ENCODE peak calls at places on chromosomes 6 and 20, in six cellular contexts. P, J, Q, C, M and D are unnamed samples.

GRCh38 chr6:160147146-160147536 is 25.5 kb downstream of the SLC22A1 start:
- DNase-seq in M (no peak), J (no peak), Q (peak; percentile 18), C (no peak), P (no peak), D (no peak)

GRCh38 chr6:93299622-93300021 is 119.7 kb downstream of the EPHA7 start:
- DNase-seq in Q (no peak), J (no peak), C (no peak), M (no peak), P (no peak), D (no peak)

GRCh38 chr6:110712238-110712637 is 103.0 kb downstream of the CDK19 start:
- DNase-seq in Q (no peak), M (no peak), J (no peak), C (no peak), P (no peak), D (no peak)

GRCh38 chr6:67563671-67564070 is 1071.4 kb upstream of the ADGRB3 start:
- DNase-seq in M (no peak), C (no peak), Q (no peak), J (no peak), P (no peak), D (no peak)

GRCh38 chr20:38167851-38168760 is 3.0 kb upstream of the TGM2 start:
- DNase-seq in C (peak; percentile 70), Q (peak; percentile 34), J (peak; percentile 84), M (peak; percentile 73), P (no peak), D (no peak)

GRCh38 chr20:53655909-53656652 is 62.4 kb upstream of the ZNF217 start:
- DNase-seq in C (no peak), M (no peak), Q (peak; percentile 46), P (no peak), J (peak; percentile 17), D (peak; percentile 32)

GRCh38 chr20:45138451-45139300 is 14.4 kb upstream of the WFDC12 start:
- DNase-seq in C (no peak), M (no peak), J (no peak), Q (peak; percentile 83), P (peak; percentile 85), D (peak; percentile 60)

GRCh38 chr6:18424201-18424600 is 37.1 kb downstream of the RNF144B start:
- DNase-seq in J (no peak), Q (no peak), P (no peak), C (no peak), M (no peak), D (no peak)

GRCh38 chr6:158396136-158396535 is 83.9 kb downstream of the TULP4 start:
- DNase-seq in J (no peak), P (no peak), Q (no peak), C (no peak), M (no peak), D (no peak)

GRCh38 chr20:39103732-39104131 is 141.6 kb downstream of the DHX35 start:
- DNase-seq in Q (peak; percentile 16), C (no peak), P (no peak), M (no peak), J (no peak), D (peak; percentile 17)

GRCh38 chr20:31740208-31740607 is 1.1 kb downstream of the TPX2 start:
- DNase-seq in Q (no peak), C (no peak), M (no peak), J (no peak), P (peak; percentile 40), D (peak; percentile 33)

GRCh38 chr6:20707166-20707485 is 172.9 kb downstream of the CDKAL1 start:
- DNase-seq in C (no peak), M (no peak), J (no peak), Q (no peak), P (no peak), D (peak; percentile 73)

GRCh38 chr6:111686249-111686997 is 80.7 kb upstream of the TRAF3IP2 start:
- DNase-seq in Q (no peak), M (no peak), P (no peak), C (no peak), J (no peak), D (peak; percentile 24)

GRCh38 chr6:169625376-169625775 is 76.5 kb downstream of the WDR27 start:
- DNase-seq in M (no peak), Q (no peak), J (no peak), P (no peak), C (no peak), D (no peak)

GRCh38 chr6:22717906-22718305 is 148.5 kb downstream of the HDGFL1 start:
- DNase-seq in C (no peak), M (no peak), P (no peak), J (no peak), Q (no peak), D (no peak)

GRCh38 chr20:12535316-12535715 is 473.5 kb upstream of the SPTLC3 start:
- DNase-seq in M (no peak), Q (no peak), C (no peak), P (no peak), J (no peak), D (no peak)

GRCh38 chr6:7086488-7086887 is 21.3 kb upstream of the RREB1 start:
- DNase-seq in P (peak; percentile 17), J (no peak), C (no peak), M (no peak), Q (peak; percentile 87), D (no peak)

GRCh38 chr6:132252113-132252512 is 149.2 kb downstream of the MOXD1 start:
- DNase-seq in M (no peak), J (no peak), Q (no peak), P (no peak), C (no peak), D (no peak)

GRCh38 chr20:1958426-1958825 is 35.4 kb downstream of the PDYN start:
- DNase-seq in P (no peak), C (no peak), M (no peak), J (no peak), Q (no peak), D (no peak)

GRCh38 chr6:144582939-144583613 is 297.9 kb downstream of the UTRN start:
- DNase-seq in C (no peak), Q (peak; percentile 94), M (no peak), J (no peak), P (peak; percentile 59), D (peak; percentile 88)

GRCh38 chr6:114342826-114343781 is at the start of gene HS3ST5:
- DNase-seq in Q (peak; percentile 50), C (no peak), J (no peak), P (no peak), M (no peak), D (peak; percentile 23)

GRCh38 chr6:5462856-5463255 is 201.5 kb downstream of the FARS2 start:
- DNase-seq in J (no peak), Q (no peak), C (no peak), M (no peak), P (no peak), D (no peak)

GRCh38 chr6:33894438-33894837 is 90.6 kb upstream of the MLN start:
- DNase-seq in C (no peak), M (no peak), Q (no peak), J (peak; percentile 55), P (no peak), D (peak; percentile 27)

GRCh38 chr6:3221579-3221978 is 5.9 kb downstream of the TUBB2B start:
- DNase-seq in J (no peak), Q (no peak), P (no peak), C (no peak), M (no peak), D (no peak)

GRCh38 chr6:57316581-57317059 is 810 bp upstream of the PRIM2 start:
- DNase-seq in C (peak; percentile 85), P (peak; percentile 80), Q (peak; percentile 96), J (peak; percentile 75), M (peak; percentile 79), D (peak; percentile 96)

GRCh38 chr6:6972456-6972855 is 135.3 kb upstream of the RREB1 start:
- DNase-seq in M (no peak), C (no peak), J (peak; percentile 55), P (no peak), Q (peak; percentile 53), D (no peak)

GRCh38 chr6:150919938-150920337 is 54.4 kb downstream of the MTHFD1L start:
- DNase-seq in P (no peak), Q (no peak), C (no peak), J (no peak), M (no peak), D (no peak)